ENCODE peak calls at places on chromosomes 4 and X, in eight cellular contexts. L, Z, E, I, H, V, R and Q are unnamed samples.

GRCh38 chr4:12041828-12042227 is 613.1 kb upstream of the HS3ST1 start:
- DNase-seq in R (no peak), L (peak; percentile 1), E (no peak), I (no peak), V (no peak), Z (no peak), H (peak; percentile 15), Q (no peak)

GRCh38 chr4:148782284-148782683 is 340.1 kb upstream of the NR3C2 start:
- DNase-seq in R (no peak), I (peak; percentile 52), Z (no peak), E (no peak), V (no peak), H (peak; percentile 65), L (no peak), Q (no peak)

GRCh38 chr4:1981251-1982055 is 27.3 kb downstream of the NELFA start:
- DNase-seq in E (no peak), V (no peak), R (no peak), I (no peak), Z (no peak), L (no peak), H (peak; percentile 63), Q (no peak)

GRCh38 chrX:10450229-10450958 is 170.0 kb downstream of the MID1 start:
- DNase-seq in I (no peak), V (no peak), Z (no peak), E (no peak), R (no peak), H (no peak), L (peak; percentile 66), Q (no peak)

GRCh38 chr4:19227701-19228100 is 1024.0 kb upstream of the SLIT2 start:
- DNase-seq in L (no peak), V (no peak), H (no peak), I (no peak), Z (no peak), R (no peak), E (no peak), Q (no peak)

GRCh38 chrX:155767101-155767878 is 113.9 kb upstream of the VAMP7 start:
- DNase-seq in L (peak; percentile 80), E (peak; percentile 62), Z (peak; percentile 41), V (no peak), R (peak; percentile 66), H (peak; percentile 76), I (peak; percentile 50), Q (peak; percentile 50)

GRCh38 chr4:91734682-91735081 is 569.1 kb upstream of the GRID2 start:
- DNase-seq in E (no peak), I (no peak), Z (no peak), L (peak; percentile 16), R (no peak), H (no peak), V (no peak), Q (no peak)

GRCh38 chr4:112514079-112514448 is 1.9 kb downstream of the NEUROG2 start:
- DNase-seq in R (no peak), Z (no peak), E (no peak), L (no peak), I (no peak), V (no peak), H (peak; percentile 66), Q (no peak)

GRCh38 chrX:21658746-21659145 is 616 bp upstream of the KLHL34 start:
- DNase-seq in R (peak; percentile 23), V (no peak), I (no peak), Z (no peak), E (no peak), H (no peak), L (no peak), Q (peak; percentile 11)

GRCh38 chrX:110108381-110108796 is 105.5 kb downstream of the TMEM164 start:
- DNase-seq in H (no peak), I (no peak), Z (no peak), E (no peak), L (no peak), V (no peak), R (no peak), Q (no peak)

GRCh38 chrX:109889289-109890006 is 113.5 kb upstream of the TMEM164 start:
- DNase-seq in E (no peak), I (no peak), Z (no peak), H (peak; percentile 29), V (no peak), L (no peak), R (no peak), Q (no peak)

GRCh38 chr4:145298885-145299284 is 118.5 kb upstream of the OTUD4 start:
- DNase-seq in L (no peak), V (no peak), R (no peak), Z (no peak), H (no peak), I (no peak), E (no peak), Q (no peak)

GRCh38 chr4:3640587-3640962 is 108.4 kb upstream of the LRPAP1 start:
- DNase-seq in H (no peak), Z (no peak), E (peak; percentile 50), R (no peak), L (no peak), I (no peak), V (no peak), Q (no peak)

GRCh38 chr4:108693819-108694218 is 43.4 kb downstream of the OSTC start:
- DNase-seq in H (no peak), L (peak; percentile 23), E (no peak), Z (no peak), V (no peak), I (no peak), R (no peak), Q (no peak)

GRCh38 chrX:1531106-1531890 is 5.7 kb downstream of the P2RY8 start:
- DNase-seq in E (no peak), H (no peak), Z (no peak), R (no peak), L (no peak), I (no peak), V (no peak), Q (no peak)

GRCh38 chrX:21658152-21658737 is at the start of gene KLHL34:
- DNase-seq in H (no peak), Z (no peak), L (no peak), I (no peak), V (no peak), R (peak; percentile 20), E (peak; percentile 45), Q (peak; percentile 34)

GRCh38 chr4:105709081-105709450 is 482 bp downstream of the GSTCD start:
- DNase-seq in L (peak; percentile 48), I (peak; percentile 7), R (peak; percentile 33), Z (no peak), V (no peak), H (peak; percentile 61), E (no peak), Q (no peak)

GRCh38 chrX:110026099-110026844 is 23.4 kb downstream of the TMEM164 start:
- DNase-seq in Z (no peak), L (peak; percentile 85), V (no peak), I (no peak), R (no peak), E (no peak), H (peak; percentile 26), Q (no peak)

GRCh38 chr4:169940460-169940859 is 85.7 kb downstream of the MFAP3L start:
- DNase-seq in H (peak; percentile 14), L (no peak), I (no peak), Z (no peak), R (no peak), V (no peak), E (no peak), Q (no peak)

GRCh38 chr4:122855491-122855890 is 28.9 kb downstream of the FGF2 start:
- DNase-seq in E (no peak), L (no peak), I (no peak), R (no peak), H (no peak), V (no peak), Z (no peak), Q (no peak)

GRCh38 chrX:1323315-1323714 is 13.3 kb upstream of the IL3RA start:
- DNase-seq in V (no peak), R (peak; percentile 75), E (peak; percentile 64), L (no peak), Z (peak; percentile 33), H (peak; percentile 70), I (peak; percentile 82), Q (peak; percentile 42)

GRCh38 chr4:78482281-78482680 is 69.3 kb upstream of the ANXA3 start:
- DNase-seq in V (no peak), I (no peak), L (no peak), R (no peak), E (no peak), Z (no peak), H (no peak), Q (no peak)

GRCh38 chrX:153635788-153636668 is 11.0 kb upstream of the DUSP9 start:
- DNase-seq in V (no peak), R (peak; percentile 31), H (peak; percentile 67), I (peak; percentile 45), E (peak; percentile 46), L (no peak), Z (no peak), Q (no peak)

GRCh38 chrX:151085207-151085606 is 91.2 kb upstream of the GPR50 start:
- DNase-seq in V (no peak), R (no peak), Z (no peak), I (no peak), E (no peak), H (no peak), L (no peak), Q (no peak)

DNA sequence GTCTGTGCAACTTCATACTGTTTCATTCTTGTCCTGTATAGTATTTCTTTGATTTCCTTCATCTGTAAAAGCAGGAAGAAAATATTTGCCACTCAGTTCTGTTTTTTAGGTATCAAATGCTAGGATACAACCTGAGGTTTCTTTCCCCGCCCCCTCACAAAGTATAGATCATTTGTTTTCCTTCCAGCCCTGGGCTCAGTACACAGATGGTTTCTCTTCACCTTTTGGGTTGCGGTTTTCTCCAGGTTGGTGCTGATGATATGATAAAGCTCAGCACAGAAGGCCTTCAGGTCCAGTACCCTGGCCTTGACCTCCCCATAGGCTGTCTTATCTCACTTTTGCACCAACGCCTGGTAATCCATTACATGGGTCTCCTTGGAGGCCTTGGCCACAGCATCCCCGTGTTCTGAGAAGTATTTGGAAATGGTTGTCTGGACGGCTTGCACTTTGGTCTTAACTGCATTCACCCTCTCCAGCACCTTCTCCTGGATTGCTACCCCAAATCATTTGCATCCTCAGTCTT is 35.2 kb downstream of the PTTG2 start:
- DNase-seq in R (no peak), L (no peak), Z (no peak), H (no peak), V (no peak), I (no peak), E (no peak), Q (no peak)
- H3K4me1 ChIP-seq in R (no peaks in the 10 kb centered on the region), L (no peaks in the 10 kb centered on the region), Z (peaks cover 8% of the 10 kb centered on the region), H (peaks cover 39% of the 10 kb centered on the region), V (peaks cover 6% of the 10 kb centered on the region), I (peaks cover 9% of the 10 kb centered on the region), E (peaks cover 6% of the 10 kb centered on the region), Q (peaks cover 13% of the 10 kb centered on the region)

GRCh38 chrX:97704881-97705280 is 821.2 kb downstream of the RPA4 start:
- DNase-seq in L (no peak), H (no peak), I (no peak), R (no peak), E (no peak), V (no peak), Z (no peak), Q (no peak)
- H3K27me3 ChIP-seq in L (no peaks in the 10 kb centered on the region), H (no peaks in the 10 kb centered on the region), I (no peaks in the 10 kb centered on the region), R (no peaks in the 10 kb centered on the region), E (no peaks in the 10 kb centered on the region), V (no peaks in the 10 kb centered on the region), Z (no peaks in the 10 kb centered on the region), Q (no peaks in the 10 kb centered on the region)

GRCh38 chr4:143397335-143397734 is 60.7 kb downstream of the GAB1 start:
- DNase-seq in Z (no peak), E (no peak), H (no peak), V (no peak), I (no peak), R (no peak), L (no peak), Q (no peak)
- H3K4me1 ChIP-seq in Z (peaks cover 5% of the 10 kb centered on the region), E (peaks cover 10% of the 10 kb centered on the region), H (no peaks in the 10 kb centered on the region), V (no peaks in the 10 kb centered on the region), I (peaks cover 1% of the 10 kb centered on the region), R (no peaks in the 10 kb centered on the region), L (no peaks in the 10 kb centered on the region), Q (peaks cover 90% of the 10 kb centered on the region)

GRCh38 chr4:8152090-8152864 is 6.3 kb downstream of the ABLIM2 start:
- DNase-seq in E (no peak), R (no peak), V (no peak), Z (peak; percentile 13), H (no peak), L (no peak), I (no peak), Q (no peak)
- H3K27me3 ChIP-seq in E (no peaks in the 10 kb centered on the region), R (no peaks in the 10 kb centered on the region), V (no peaks in the 10 kb centered on the region), Z (no peaks in the 10 kb centered on the region), H (peaks cover 29% of the 10 kb centered on the region), L (no peaks in the 10 kb centered on the region), I (no peaks in the 10 kb centered on the region), Q (no peaks in the 10 kb centered on the region)